ENCODE peak calls at places on chromosomes 1 and 21, in eight cellular contexts. C is activated CD4-positive, alpha-beta T cell treated with anti-CD3 and anti-CD28 coated beads, Interleukin-2, amount 50 U/mL, for 48 hours; R is mesenchymal stem cell; S is MM.1S; H is NCI-H1436; Y is GDM1; Q is left ventricle myocardium superior; P is renal cortical epithelial cell. I is an unnamed sample.

GRCh38 chr1:20430355-20431290 is 55.4 kb downstream of the CAMK2N1 start:
- DNase-seq in C (peak), R (peak), S (no peak), H (peak), Y (no peak), Q (peak), P (no peak), I (peak)

GRCh38 chr1:5705751-5706150 is 286.5 kb downstream of the NPHP4 start:
- DNase-seq in C (no peak), R (no peak), S (no peak), H (no peak), Y (no peak), Q (no peak), P (no peak), I (no peak)

GRCh38 chr1:176494436-176494835 is 31.5 kb downstream of the PAPPA2 start:
- DNase-seq in C (no peak), R (no peak), S (no peak), H (no peak), Y (no peak), Q (peak), P (no peak), I (peak)

GRCh38 chr1:214660900-214661299 is 57.9 kb downstream of the CENPF start:
- DNase-seq in C (no peak), R (peak), S (no peak), H (no peak), Y (no peak), Q (no peak), P (peak), I (peak)

GRCh38 chr1:192553741-192554140 is 21.8 kb upstream of the RGS1 start:
- DNase-seq in C (no peak), R (no peak), S (no peak), H (no peak), Y (no peak), Q (no peak), P (no peak), I (no peak)

GRCh38 chr1:90458023-90458422 is 259.1 kb downstream of the BARHL2 start:
- DNase-seq in C (no peak), R (no peak), S (no peak), H (no peak), Y (no peak), Q (no peak), P (no peak), I (no peak)

GRCh38 chr1:24157921-24158481 is 15.1 kb upstream of the IL22RA1 start:
- DNase-seq in C (no peak), R (peak), S (no peak), H (no peak), Y (no peak), Q (no peak), P (no peak), I (no peak)

GRCh38 chr21:45079351-45079750 is 5.0 kb downstream of the ADARB1 start:
- DNase-seq in C (no peak), R (no peak), S (no peak), H (no peak), Y (no peak), Q (no peak), P (no peak), I (no peak)

GRCh38 chr1:33169290-33170055 is 12.4 kb downstream of the TRIM62 start:
- DNase-seq in C (no peak), R (no peak), S (no peak), H (no peak), Y (no peak), Q (no peak), P (no peak), I (no peak)

GRCh38 chr21:36788116-36788515 is 89.2 kb downstream of the SIM2 start:
- DNase-seq in C (no peak), R (peak), S (no peak), H (no peak), Y (no peak), Q (no peak), P (peak), I (no peak)

GRCh38 chr1:20190256-20190655 is 3.9 kb upstream of the PLA2G2C start:
- DNase-seq in C (no peak), R (no peak), S (no peak), H (no peak), Y (no peak), Q (no peak), P (no peak), I (no peak)

GRCh38 chr1:10781137-10781536 is 15.3 kb downstream of the CASZ1 start:
- DNase-seq in C (no peak), R (no peak), S (no peak), H (no peak), Y (no peak), Q (peak), P (no peak), I (no peak)

GRCh38 chr1:209546390-209547080 is 37.0 kb upstream of the CAMK1G start:
- DNase-seq in C (no peak), R (no peak), S (no peak), H (no peak), Y (no peak), Q (no peak), P (no peak), I (no peak)

GRCh38 chr1:151546006-151546925 is 6.2 kb downstream of the TUFT1 start:
- DNase-seq in C (no peak), R (no peak), S (peak), H (no peak), Y (no peak), Q (no peak), P (no peak), I (no peak)

GRCh38 chr1:32249831-32250525 is 1.1 kb upstream of the LCK start:
- DNase-seq in C (peak), R (no peak), S (peak), H (peak), Y (peak), Q (no peak), P (peak), I (peak)

GRCh38 chr1:30966690-30967369 is 58.3 kb upstream of the SDC3 start:
- DNase-seq in C (no peak), R (peak), S (no peak), H (peak), Y (no peak), Q (no peak), P (peak), I (no peak)

GRCh38 chr21:38631171-38631570 is 132.9 kb upstream of the ERG start:
- DNase-seq in C (no peak), R (no peak), S (no peak), H (no peak), Y (no peak), Q (no peak), P (no peak), I (no peak)

GRCh38 chr1:227935826-227936225 is 11.9 kb downstream of the WNT9A start:
- DNase-seq in C (no peak), R (no peak), S (no peak), H (no peak), Y (no peak), Q (no peak), P (no peak), I (no peak)

GRCh38 chr21:40886931-40887330 is 40.0 kb upstream of the DSCAM start:
- DNase-seq in C (no peak), R (no peak), S (no peak), H (no peak), Y (no peak), Q (no peak), P (no peak), I (no peak)

GRCh38 chr1:32900956-32901822 is at the start of gene TMEM54:
- DNase-seq in C (no peak), R (no peak), S (no peak), H (no peak), Y (no peak), Q (peak), P (no peak), I (peak)

GRCh38 chr1:9080704-9081291 is 11.4 kb upstream of the SLC2A5 start:
- DNase-seq in C (no peak), R (peak), S (peak), H (no peak), Y (no peak), Q (no peak), P (peak), I (no peak)

GRCh38 chr1:161069731-161070270 is at the start of gene ARHGAP30:
- DNase-seq in C (peak), R (no peak), S (peak), H (no peak), Y (peak), Q (peak), P (no peak), I (peak)

GRCh38 chr1:160163612-160164011 is 12.2 kb downstream of the ATP1A4 start:
- DNase-seq in C (no peak), R (no peak), S (no peak), H (no peak), Y (no peak), Q (no peak), P (peak), I (no peak)

GRCh38 chr21:34952701-34953100 is 96.4 kb downstream of the RUNX1 start:
- DNase-seq in C (no peak), R (no peak), S (no peak), H (no peak), Y (no peak), Q (no peak), P (peak), I (no peak)

GRCh38 chr1:116690809-116691323 is 23.3 kb upstream of the IGSF3 start:
- DNase-seq in C (no peak), R (no peak), S (no peak), H (no peak), Y (no peak), Q (no peak), P (no peak), I (no peak)

GRCh38 chr1:30615816-30616590 is 107.4 kb downstream of the MATN1 start:
- DNase-seq in C (no peak), R (no peak), S (no peak), H (no peak), Y (no peak), Q (no peak), P (no peak), I (no peak)

GRCh38 chr1:21782868-21783678 is at the start of gene USP48:
- DNase-seq in C (peak), R (peak), S (peak), H (peak), Y (peak), Q (peak), P (peak), I (peak)

GRCh38 chr1:77976433-77977076 is 2.3 kb downstream of the FUBP1 start:
- DNase-seq in C (no peak), R (peak), S (no peak), H (no peak), Y (no peak), Q (no peak), P (no peak), I (no peak)

GRCh38 chr1:94926915-94927404 is at the start of gene CNN3:
- DNase-seq in C (peak), R (peak), S (no peak), H (peak), Y (no peak), Q (peak), P (peak), I (peak)

GRCh38 chr1:1599030-1599916 is 662 bp downstream of the FNDC10 start:
- DNase-seq in C (no peak), R (peak), S (no peak), H (no peak), Y (peak), Q (peak), P (no peak), I (no peak)

GRCh38 chr1:38835230-38835827 is 24.2 kb downstream of the RRAGC start:
- DNase-seq in C (no peak), R (peak), S (peak), H (peak), Y (peak), Q (no peak), P (peak), I (no peak)

GRCh38 chr1:150221552-150221951 is 14.4 kb downstream of the ANP32E start:
- DNase-seq in C (no peak), R (peak), S (peak), H (peak), Y (no peak), Q (no peak), P (peak), I (no peak)

GRCh38 chr1:228697209-228698016 is 37.9 kb upstream of the RHOU start:
- DNase-seq in C (no peak), R (peak), S (no peak), H (no peak), Y (no peak), Q (peak), P (peak), I (peak)

GRCh38 chr1:185338719-185339622 is 21.9 kb upstream of the IVNS1ABP start:
- DNase-seq in C (peak), R (peak), S (peak), H (no peak), Y (peak), Q (peak), P (peak), I (peak)

GRCh38 chr1:2983706-2984398 is 37.4 kb upstream of the ACTRT2 start:
- DNase-seq in C (no peak), R (no peak), S (no peak), H (no peak), Y (no peak), Q (no peak), P (no peak), I (no peak)

GRCh38 chr1:98323906-98324358 is 337.6 kb upstream of the SNX7 start:
- DNase-seq in C (no peak), R (peak), S (no peak), H (no peak), Y (no peak), Q (no peak), P (peak), I (peak)